ENCODE peak calls at places on chromosomes 3 and 15, in eight cellular contexts. J, C, A, R, E, W, Q and Z are unnamed samples. For H3K4me1, the result is how much of the 10 kb centered on the place peaks cover.

GRCh38 chr3:15983232-15983631 is 185.5 kb upstream of the ANKRD28 start:
- DNase-seq in J (no peak), C (no peak), A (no peak), R (no peak), E (no peak), W (no peak), Q (no peak), Z (no peak)

GRCh38 chr3:161558256-161558655 is 61.6 kb downstream of the OTOL1 start:
- DNase-seq in J (no peak), C (peak), A (no peak), R (no peak), E (peak), W (no peak), Q (peak), Z (no peak)

GRCh38 chr3:23950303-23950702 is 5.2 kb downstream of the NR1D2 start:
- DNase-seq in J (no peak), C (no peak), A (no peak), R (no peak), E (no peak), W (no peak), Q (no peak), Z (no peak)

GRCh38 chr3:5426094-5426883 is 238.8 kb downstream of the EDEM1 start:
- DNase-seq in J (peak), C (peak), A (peak), R (peak), E (peak), W (peak), Q (peak), Z (peak)

GRCh38 chr15:61124195-61124594 is 104.9 kb downstream of the RORA start:
- DNase-seq in J (no peak), C (no peak), A (no peak), R (no peak), E (no peak), W (no peak), Q (no peak), Z (no peak)

GRCh38 chr3:11805716-11806115 is 41.0 kb downstream of the TAMM41 start:
- DNase-seq in J (no peak), C (no peak), A (no peak), R (no peak), E (no peak), W (no peak), Q (no peak), Z (no peak)

GRCh38 chr3:31701286-31701685 is 168.6 kb downstream of the STT3B start:
- DNase-seq in J (no peak), C (no peak), A (no peak), R (no peak), E (no peak), W (no peak), Q (no peak), Z (no peak)

GRCh38 chr3:87109431-87109830 is 117.7 kb upstream of the CHMP2B start:
- DNase-seq in J (no peak), C (no peak), A (no peak), R (no peak), E (no peak), W (no peak), Q (no peak), Z (no peak)

GRCh38 chr3:31102196-31102879 is 207.9 kb upstream of the GADL1 start:
- DNase-seq in J (no peak), C (no peak), A (no peak), R (no peak), E (no peak), W (no peak), Q (no peak), Z (no peak)

GRCh38 chr15:39133201-39133600 is 447.7 kb upstream of the THBS1 start:
- DNase-seq in J (no peak), C (no peak), A (no peak), R (no peak), E (no peak), W (no peak), Q (no peak), Z (peak)

GRCh38 chr15:80744826-80745225 is 34.3 kb upstream of the CEMIP start:
- DNase-seq in J (no peak), C (no peak), A (no peak), R (no peak), E (no peak), W (no peak), Q (no peak), Z (no peak)

GRCh38 chr3:124322966-124323365 is 331.0 kb upstream of the ROPN1 start:
- DNase-seq in J (no peak), C (no peak), A (no peak), R (no peak), E (no peak), W (no peak), Q (no peak), Z (no peak)

GRCh38 chr3:100810671-100811070 is 101.4 kb downstream of the TFG start:
- DNase-seq in J (no peak), C (no peak), A (no peak), R (no peak), E (no peak), W (no peak), Q (no peak), Z (no peak)

GRCh38 chr15:67745059-67745993 is 80.0 kb upstream of the SKOR1 start:
- DNase-seq in J (no peak), C (no peak), A (no peak), R (no peak), E (no peak), W (no peak), Q (no peak), Z (no peak)

GRCh38 chr3:87227835-87228144 is 681 bp downstream of the CHMP2B start:
- DNase-seq in J (no peak), C (no peak), A (no peak), R (no peak), E (no peak), W (no peak), Q (no peak), Z (no peak)

GRCh38 chr3:47385007-47385406 is 4.2 kb downstream of the PTPN23 start:
- DNase-seq in J (no peak), C (no peak), A (no peak), R (no peak), E (no peak), W (peak), Q (no peak), Z (no peak)

GRCh38 chr3:152196782-152197181 is 71.9 kb upstream of the MBNL1 start:
- DNase-seq in J (no peak), C (no peak), A (no peak), R (no peak), E (no peak), W (no peak), Q (no peak), Z (no peak)

GRCh38 chr15:79091204-79091867 is 756 bp upstream of the RASGRF1 start:
- DNase-seq in J (no peak), C (no peak), A (no peak), R (no peak), E (no peak), W (no peak), Q (no peak), Z (no peak)

GRCh38 chr3:39414421-39414907 is 7.9 kb downstream of the RPSA start:
- DNase-seq in J (no peak), C (no peak), A (no peak), R (no peak), E (no peak), W (no peak), Q (no peak), Z (no peak)

GRCh38 chr3:67416703-67417102 is 237.7 kb downstream of the SUCLG2 start:
- DNase-seq in J (no peak), C (no peak), A (no peak), R (no peak), E (no peak), W (no peak), Q (no peak), Z (no peak)

GRCh38 chr15:22918596-22919140 is 61.5 kb downstream of the CYFIP1 start:
- DNase-seq in J (no peak), C (no peak), A (no peak), R (peak), E (no peak), W (no peak), Q (peak), Z (no peak)

GRCh38 chr3:79406175-79406574 is 361.6 kb downstream of the ROBO1 start:
- DNase-seq in J (no peak), C (no peak), A (no peak), R (no peak), E (no peak), W (no peak), Q (no peak), Z (no peak)

GRCh38 chr15:46280753-46281521 is 646.1 kb downstream of the SQOR start:
- DNase-seq in J (no peak), C (no peak), A (no peak), R (no peak), E (no peak), W (no peak), Q (no peak), Z (peak)

GRCh38 chr3:22836131-22836530 is 367.0 kb upstream of the UBE2E2 start:
- DNase-seq in J (no peak), C (no peak), A (no peak), R (no peak), E (no peak), W (no peak), Q (peak), Z (no peak)

GRCh38 chr3:190064112-190064511 is 56.6 kb downstream of the P3H2 start:
- DNase-seq in J (no peak), C (no peak), A (no peak), R (no peak), E (no peak), W (peak), Q (no peak), Z (peak)

GRCh38 chr3:7285502-7285901 is 424.6 kb downstream of the GRM7 start:
- DNase-seq in J (no peak), C (no peak), A (no peak), R (no peak), E (no peak), W (peak), Q (no peak), Z (peak)
- TF ChIP-seq CTCF in J (peak), C (no peak), A (peak), R (peak), E (peak), W (peak), Q (peak), Z (peak)

GRCh38 chr3:193782747-193783146 is 189.7 kb downstream of the OPA1 start:
- DNase-seq in J (no peak), C (no peak), A (no peak), R (no peak), E (no peak), W (no peak), Q (no peak), Z (no peak)

GRCh38 chr3:193780810-193781472 is 187.9 kb downstream of the OPA1 start:
- DNase-seq in J (peak), C (peak), A (peak), R (peak), E (peak), W (peak), Q (peak), Z (peak)

GRCh38 chr3:193782280-193782654 is 189.3 kb downstream of the OPA1 start:
- DNase-seq in J (no peak), C (peak), A (no peak), R (no peak), E (no peak), W (no peak), Q (peak), Z (no peak)

GRCh38 chr3:193780371-193780770 is 187.4 kb downstream of the OPA1 start:
- DNase-seq in J (no peak), C (no peak), A (no peak), R (no peak), E (no peak), W (no peak), Q (no peak), Z (no peak)

DNA sequence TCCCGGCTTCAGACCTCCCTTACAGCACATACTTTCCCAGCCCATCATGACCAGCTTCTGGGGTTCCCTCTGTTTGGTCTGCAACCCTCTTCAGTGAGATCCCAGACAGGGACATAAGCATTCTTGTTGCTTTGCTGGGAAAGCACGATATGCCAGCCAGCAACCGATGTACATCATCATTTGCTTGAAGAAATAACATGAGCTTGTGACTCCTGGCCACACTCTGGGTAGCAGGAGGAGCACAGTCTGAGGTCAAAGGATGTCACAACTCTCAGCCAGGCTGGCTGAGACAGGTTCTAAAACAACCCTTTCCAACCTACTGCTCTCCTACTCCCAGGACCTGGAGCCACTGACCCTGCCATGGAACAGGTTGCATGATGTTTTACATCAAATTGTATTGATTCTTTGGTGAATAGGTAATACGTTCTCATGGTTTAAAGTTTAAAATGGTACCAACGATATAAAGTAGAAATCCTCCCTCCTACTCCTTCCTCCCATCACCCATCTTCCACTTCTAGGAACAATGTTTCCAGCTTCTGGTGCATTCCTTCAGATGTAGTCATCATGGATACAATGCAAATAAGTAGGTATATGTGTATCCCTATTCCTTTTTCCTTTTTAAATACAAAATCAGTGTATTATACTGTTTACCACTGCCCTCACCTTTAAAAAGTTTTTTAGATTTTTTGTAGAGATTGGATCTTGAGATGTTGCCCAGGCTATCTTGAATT is 190.3 kb downstream of the OPA1 start:
- DNase-seq in J (no peak), C (no peak), A (no peak), R (no peak), E (no peak), W (no peak), Q (no peak), Z (no peak)
- H3K4me1 ChIP-seq in J (under half), C (under half), A (under half), R (under half), E (under half), W (under half), Q (under half), Z (under half)

GRCh38 chr3:156106721-156107373 is 13.5 kb upstream of the KCNAB1 start:
- DNase-seq in J (no peak), C (no peak), A (no peak), R (no peak), E (no peak), W (no peak), Q (no peak), Z (no peak)
- TF ChIP-seq CTCF in J (no peak), C (no peak), A (peak), R (no peak), E (no peak), W (no peak), Q (no peak), Z (no peak)

GRCh38 chr15:74775894-74776293 is 6.0 kb upstream of the CSK start:
- DNase-seq in J (no peak), C (no peak), A (no peak), R (no peak), E (no peak), W (no peak), Q (no peak), Z (no peak)

GRCh38 chr15:74776851-74777768 is 4.8 kb upstream of the CSK start:
- DNase-seq in J (no peak), C (no peak), A (no peak), R (peak), E (no peak), W (no peak), Q (no peak), Z (peak)

GRCh38 chr15:74775132-74775562 is 6.7 kb upstream of the CSK start:
- DNase-seq in J (no peak), C (no peak), A (no peak), R (peak), E (no peak), W (no peak), Q (no peak), Z (no peak)

GRCh38 chr15:74773329-74773728 is 8.6 kb upstream of the CSK start:
- DNase-seq in J (no peak), C (no peak), A (no peak), R (no peak), E (no peak), W (no peak), Q (no peak), Z (no peak)

GRCh38 chr15:74773731-74774252 is 8.1 kb upstream of the CSK start:
- DNase-seq in J (no peak), C (no peak), A (no peak), R (no peak), E (no peak), W (no peak), Q (no peak), Z (no peak)
- H3K4me1 ChIP-seq in J (under half), C (under half), A (under half), R (half or more), E (under half), W (under half), Q (under half), Z (under half)

GRCh38 chr3:61353353-61353752 is 102.1 kb upstream of the FHIT start:
- DNase-seq in J (no peak), C (no peak), A (no peak), R (no peak), E (no peak), W (no peak), Q (no peak), Z (no peak)
- TF ChIP-seq CTCF in J (peak), C (no peak), A (no peak), R (no peak), E (no peak), W (no peak), Q (no peak), Z (no peak)

GRCh38 chr3:12944413-12944812 is 103.0 kb upstream of the RPL32 start:
- DNase-seq in J (no peak), C (no peak), A (no peak), R (no peak), E (no peak), W (no peak), Q (no peak), Z (no peak)
- H3K4me1 ChIP-seq in J (half or more), C (under half), A (half or more), R (half or more), E (half or more), W (under half), Q (under half), Z (under half)